ENCODE peak calls at places on chromosomes 16 and 17, in nine cellular contexts. J is adrenal gland, A is stomach, Z is neural progenitor cell, I is small intestine, P is thoracic aorta, S is heart left ventricle, Q is mesendoderm, M is cardiac muscle cell. R is an unnamed sample.
A peak's percentile ranks its signal among the peaks of the same experiment; 100 is the strongest.

GRCh38 chr17:78617371-78618061 is 40.3 kb upstream of the DNAH17 start:
- DNase-seq in J (no peak), A (no peak), Z (no peak), I (no peak), P (no peak), S (no peak), Q (no peak), M (no peak), R (peak; percentile 64)

GRCh38 chr17:18143044-18143936 is 34.7 kb downstream of the MYO15A start:
- DNase-seq in J (no peak), A (no peak), Z (peak; percentile 81), I (no peak), P (no peak), S (no peak), Q (peak; percentile 78), M (peak; percentile 25), R (peak; percentile 83)

GRCh38 chr16:14365200-14365851 is 264.7 kb downstream of the PARN start:
- DNase-seq in J (no peak), A (no peak), Z (no peak), I (no peak), P (no peak), S (no peak), Q (no peak), M (no peak), R (no peak)

GRCh38 chr17:4782652-4783051 is 3.5 kb downstream of the VMO1 start:
- DNase-seq in J (no peak), A (no peak), Z (no peak), I (no peak), P (no peak), S (peak; percentile 71), Q (no peak), M (no peak), R (no peak)

GRCh38 chr17:77437017-77437416 is 296.2 kb downstream of the SEC14L1 start:
- DNase-seq in J (peak; percentile 56), A (no peak), Z (no peak), I (no peak), P (no peak), S (peak; percentile 81), Q (no peak), M (peak; percentile 93), R (peak; percentile 86)

GRCh38 chr17:49180998-49181635 is 29.3 kb downstream of the GNGT2 start:
- DNase-seq in J (no peak), A (no peak), Z (no peak), I (no peak), P (no peak), S (no peak), Q (peak; percentile 41), M (no peak), R (no peak)

GRCh38 chr17:42194133-42194899 is at the start of gene GHDC:
- DNase-seq in J (peak; percentile 87), A (peak; percentile 86), Z (peak; percentile 78), I (peak; percentile 90), P (peak; percentile 56), S (peak; percentile 88), Q (peak; percentile 78), M (peak; percentile 83), R (peak; percentile 84)

GRCh38 chr16:16797239-16797638 is 418.3 kb downstream of the NPIPA7 start:
- DNase-seq in J (no peak), A (no peak), Z (peak; percentile 59), I (no peak), P (no peak), S (no peak), Q (peak; percentile 35), M (no peak), R (peak; percentile 15)

GRCh38 chr16:67027046-67027445 is 1.9 kb upstream of the CBFB start:
- DNase-seq in J (peak; percentile 19), A (no peak), Z (no peak), I (no peak), P (no peak), S (no peak), Q (no peak), M (no peak), R (no peak)

GRCh38 chr17:76485569-76485968 is 15.7 kb downstream of the RHBDF2 start:
- DNase-seq in J (no peak), A (no peak), Z (no peak), I (no peak), P (no peak), S (no peak), Q (no peak), M (peak; percentile 31), R (peak; percentile 50)

GRCh38 chr17:33057564-33057963 is 65.9 kb downstream of the SPACA3 start:
- DNase-seq in J (no peak), A (no peak), Z (no peak), I (no peak), P (no peak), S (no peak), Q (peak; percentile 22), M (no peak), R (no peak)

GRCh38 chr17:40536731-40537171 is 28.5 kb downstream of the CCR7 start:
- DNase-seq in J (no peak), A (no peak), Z (no peak), I (no peak), P (no peak), S (no peak), Q (no peak), M (peak; percentile 65), R (peak; percentile 46)

GRCh38 chr17:40535438-40535837 is 29.8 kb downstream of the CCR7 start:
- DNase-seq in J (no peak), A (no peak), Z (no peak), I (no peak), P (no peak), S (no peak), Q (no peak), M (no peak), R (no peak)

GRCh38 chr17:40534431-40535189 is 30.7 kb downstream of the CCR7 start:
- DNase-seq in J (no peak), A (no peak), Z (no peak), I (no peak), P (no peak), S (no peak), Q (no peak), M (no peak), R (no peak)

GRCh38 chr17:40538019-40538935 is 27.0 kb downstream of the CCR7 start:
- DNase-seq in J (peak; percentile 92), A (no peak), Z (no peak), I (no peak), P (no peak), S (peak; percentile 75), Q (no peak), M (no peak), R (no peak)

DNA sequence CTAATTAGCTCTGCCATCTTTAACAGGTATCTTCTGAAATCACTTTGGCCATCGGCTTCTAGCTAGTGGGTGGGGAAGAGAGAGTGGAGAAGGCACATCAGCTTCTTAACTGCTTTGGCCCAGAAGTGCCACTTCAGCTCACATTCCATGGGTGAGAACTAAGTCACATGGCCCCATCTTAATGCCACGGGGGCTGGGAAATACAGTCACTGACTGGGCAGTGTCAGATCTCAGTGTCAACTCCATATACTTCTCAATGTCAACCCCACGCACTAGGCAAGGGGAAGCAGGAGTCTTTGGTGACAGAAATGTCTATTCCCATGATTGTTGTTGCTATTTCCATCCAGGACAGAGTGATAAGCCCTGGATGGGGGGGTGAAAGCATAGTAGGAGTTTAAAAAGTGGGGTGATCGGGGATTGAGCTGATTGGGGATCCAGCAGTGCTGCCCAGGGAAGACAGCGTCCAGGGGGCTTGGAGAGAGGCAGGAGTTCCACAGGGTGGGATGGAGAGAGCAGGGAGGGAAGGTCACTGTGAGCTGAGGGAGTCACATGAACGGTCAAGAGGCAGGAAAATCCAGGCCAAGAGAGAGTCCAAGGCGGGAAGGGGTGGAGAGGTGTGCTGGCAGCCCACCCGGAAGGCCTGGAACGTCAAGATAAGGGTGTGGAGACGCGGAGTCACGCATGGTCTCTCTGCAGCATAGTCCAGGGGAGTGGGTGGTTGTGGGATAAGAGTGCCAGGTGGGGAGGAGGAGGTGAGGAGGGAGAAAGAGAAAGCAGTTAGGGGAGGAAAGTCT is 29.2 kb downstream of the CCR7 start:
- DNase-seq in J (no peak), A (no peak), Z (no peak), I (no peak), P (no peak), S (no peak), Q (no peak), M (peak; percentile 47), R (no peak)
- H3K4me1 ChIP-seq in J (peaks cover 16% of the 10 kb centered on the region), A (peaks cover 68% of the 10 kb centered on the region), Z (no peaks in the 10 kb centered on the region), I (no peaks in the 10 kb centered on the region), P (peaks cover 41% of the 10 kb centered on the region), S (peaks cover 85% of the 10 kb centered on the region), Q (peaks cover 12% of the 10 kb centered on the region), M (peaks cover 42% of the 10 kb centered on the region), R (peaks cover 11% of the 10 kb centered on the region)

DNA sequence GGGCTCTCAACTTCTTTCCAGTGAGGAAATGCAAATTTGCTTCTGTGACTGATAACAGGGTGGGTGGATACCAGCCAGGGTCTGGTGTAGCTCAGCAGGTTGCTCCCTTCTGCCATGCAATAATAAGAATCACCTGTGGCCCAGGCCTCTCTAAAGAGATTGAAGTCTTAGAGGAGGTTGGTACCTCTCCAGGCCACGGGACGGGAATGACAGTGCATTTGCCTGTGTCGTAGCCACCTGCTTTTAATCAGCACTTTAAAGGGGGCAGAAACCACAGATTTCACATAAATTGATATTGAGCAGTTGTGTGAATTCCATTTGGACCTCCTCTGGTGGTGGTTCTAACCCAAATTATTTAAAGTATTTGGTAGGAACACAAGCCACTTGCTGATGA is 246.9 kb downstream of the PRKCA start:
- DNase-seq in J (no peak), A (no peak), Z (no peak), I (peak; percentile 15), P (no peak), S (no peak), Q (peak; percentile 82), M (peak; percentile 72), R (no peak)
- H3K4me3 ChIP-seq in J (no peak overlapping the region), A (no peak overlapping the region), Z (no peak overlapping the region), I (no peak overlapping the region), P (no peak overlapping the region), S (no peak overlapping the region), Q (no peak overlapping the region), M (no peak overlapping the region), R (no peak overlapping the region)

GRCh38 chr17:73160980-73161630 is 3.7 kb upstream of the SSTR2 start:
- DNase-seq in J (no peak), A (no peak), Z (peak; percentile 62), I (no peak), P (no peak), S (no peak), Q (peak; percentile 91), M (no peak), R (no peak)
- H3K27me3 ChIP-seq in J (peaks cover 9% of the 10 kb centered on the region), A (peaks cover 32% of the 10 kb centered on the region), Z (peaks cover 38% of the 10 kb centered on the region), I (peaks cover 15% of the 10 kb centered on the region), P (peaks cover 5% of the 10 kb centered on the region), S (peaks cover 35% of the 10 kb centered on the region), Q (peaks cover 6% of the 10 kb centered on the region), M (peaks cover 31% of the 10 kb centered on the region), R (peaks cover 54% of the 10 kb centered on the region)

GRCh38 chr16:10940501-10941079 is 1.7 kb downstream of the DEXI start:
- DNase-seq in J (no peak), A (no peak), Z (no peak), I (peak; percentile 69), P (no peak), S (no peak), Q (no peak), M (no peak), R (peak; percentile 30)

GRCh38 chr16:10937068-10937859 is 5.0 kb downstream of the DEXI start:
- DNase-seq in J (no peak), A (peak; percentile 71), Z (no peak), I (peak; percentile 78), P (no peak), S (no peak), Q (no peak), M (no peak), R (no peak)

GRCh38 chr16:10938321-10938720 is 3.9 kb downstream of the DEXI start:
- DNase-seq in J (no peak), A (no peak), Z (no peak), I (peak; percentile 73), P (no peak), S (no peak), Q (no peak), M (no peak), R (no peak)

GRCh38 chr16:10939649-10940206 is 2.5 kb downstream of the DEXI start:
- DNase-seq in J (no peak), A (no peak), Z (no peak), I (no peak), P (no peak), S (no peak), Q (no peak), M (no peak), R (no peak)

GRCh38 chr16:10938844-10939648 is 3.2 kb downstream of the DEXI start:
- DNase-seq in J (no peak), A (no peak), Z (no peak), I (peak; percentile 86), P (no peak), S (no peak), Q (no peak), M (no peak), R (no peak)
- H3K4me1 ChIP-seq in J (peaks cover 74% of the 10 kb centered on the region), A (peaks cover 92% of the 10 kb centered on the region), Z (peaks cover 14% of the 10 kb centered on the region), I (peaks cover 14% of the 10 kb centered on the region), P (peaks cover 82% of the 10 kb centered on the region), S (peaks cover 87% of the 10 kb centered on the region), Q (peaks cover 11% of the 10 kb centered on the region), M (peaks cover 10% of the 10 kb centered on the region), R (peaks cover 6% of the 10 kb centered on the region)

R was measured in SJCRH30.